ENCODE peak calls at places on chromosomes 7 and 10, in seven cellular contexts. One of them, this sample, is unnamed.

GRCh38 chr7:44431091-44431608 is 59.3 kb downstream of the NUDCD3 start:
- DNase-seq in neuronal stem cell: no peak
- DNase-seq in NB4: peak; percentile 21
- DNase-seq in activated gamma-delta T cell treated with anti-CD3 and anti-CD28 coated beads, Interleukin-2, amount 50 U/mL, for 16 hours: no peak
- DNase-seq in fibroblast of gingiva: no peak
- DNase-seq in T47D: no peak
- DNase-seq in MM.1S: peak; percentile 80
- DNase-seq in this sample: peak; percentile 69

GRCh38 chr10:50501478-50501877 is 122.3 kb downstream of the SGMS1 start:
- DNase-seq in neuronal stem cell: no peak
- DNase-seq in MM.1S: no peak
- DNase-seq in T47D: peak; percentile 13
- DNase-seq in activated gamma-delta T cell treated with anti-CD3 and anti-CD28 coated beads, Interleukin-2, amount 50 U/mL, for 16 hours: no peak
- DNase-seq in fibroblast of gingiva: no peak
- DNase-seq in NB4: no peak
- DNase-seq in this sample: no peak

GRCh38 chr10:84946984-84947383 is 618.6 kb downstream of the CCSER2 start:
- DNase-seq in NB4: no peak
- DNase-seq in T47D: no peak
- DNase-seq in activated gamma-delta T cell treated with anti-CD3 and anti-CD28 coated beads, Interleukin-2, amount 50 U/mL, for 16 hours: no peak
- DNase-seq in fibroblast of gingiva: no peak
- DNase-seq in MM.1S: no peak
- DNase-seq in neuronal stem cell: no peak
- DNase-seq in this sample: no peak

GRCh38 chr7:150876817-150877526 is 24.7 kb downstream of the AOC1 start:
- DNase-seq in MM.1S: peak; percentile 32
- DNase-seq in neuronal stem cell: peak; percentile 80
- DNase-seq in activated gamma-delta T cell treated with anti-CD3 and anti-CD28 coated beads, Interleukin-2, amount 50 U/mL, for 16 hours: peak; percentile 20
- DNase-seq in NB4: peak; percentile 86
- DNase-seq in fibroblast of gingiva: peak; percentile 54
- DNase-seq in T47D: peak; percentile 38
- DNase-seq in this sample: peak; percentile 95

GRCh38 chr10:13789448-13789829 is 202.7 kb downstream of the PRPF18 start:
- DNase-seq in MM.1S: no peak
- DNase-seq in fibroblast of gingiva: no peak
- DNase-seq in neuronal stem cell: no peak
- DNase-seq in T47D: no peak
- DNase-seq in NB4: no peak
- DNase-seq in activated gamma-delta T cell treated with anti-CD3 and anti-CD28 coated beads, Interleukin-2, amount 50 U/mL, for 16 hours: no peak
- DNase-seq in this sample: no peak

GRCh38 chr10:125118701-125119100 is 41.7 kb downstream of the CTBP2 start:
- DNase-seq in fibroblast of gingiva: no peak
- DNase-seq in neuronal stem cell: no peak
- DNase-seq in MM.1S: no peak
- DNase-seq in T47D: no peak
- DNase-seq in NB4: no peak
- DNase-seq in activated gamma-delta T cell treated with anti-CD3 and anti-CD28 coated beads, Interleukin-2, amount 50 U/mL, for 16 hours: no peak
- DNase-seq in this sample: no peak

GRCh38 chr7:92834661-92835139 is 1.7 kb downstream of the CDK6 start:
- DNase-seq in fibroblast of gingiva: no peak
- DNase-seq in MM.1S: peak; percentile 14
- DNase-seq in neuronal stem cell: peak; percentile 41
- DNase-seq in NB4: peak; percentile 39
- DNase-seq in activated gamma-delta T cell treated with anti-CD3 and anti-CD28 coated beads, Interleukin-2, amount 50 U/mL, for 16 hours: no peak
- DNase-seq in T47D: no peak
- DNase-seq in this sample: peak; percentile 75

GRCh38 chr10:110334061-110334656 is 29.4 kb upstream of the SMNDC1 start:
- DNase-seq in fibroblast of gingiva: no peak
- DNase-seq in T47D: no peak
- DNase-seq in activated gamma-delta T cell treated with anti-CD3 and anti-CD28 coated beads, Interleukin-2, amount 50 U/mL, for 16 hours: no peak
- DNase-seq in NB4: no peak
- DNase-seq in neuronal stem cell: no peak
- DNase-seq in MM.1S: peak; percentile 62
- DNase-seq in this sample: no peak

GRCh38 chr10:19702215-19702614 is 114.0 kb upstream of the PLXDC2 start:
- DNase-seq in neuronal stem cell: no peak
- DNase-seq in T47D: no peak
- DNase-seq in NB4: no peak
- DNase-seq in fibroblast of gingiva: peak; percentile 66
- DNase-seq in activated gamma-delta T cell treated with anti-CD3 and anti-CD28 coated beads, Interleukin-2, amount 50 U/mL, for 16 hours: no peak
- DNase-seq in MM.1S: no peak
- DNase-seq in this sample: no peak

GRCh38 chr10:119806334-119807130 is 66.1 kb downstream of the MCMBP start:
- DNase-seq in fibroblast of gingiva: peak; percentile 19
- DNase-seq in neuronal stem cell: no peak
- DNase-seq in activated gamma-delta T cell treated with anti-CD3 and anti-CD28 coated beads, Interleukin-2, amount 50 U/mL, for 16 hours: no peak
- DNase-seq in T47D: no peak
- DNase-seq in MM.1S: no peak
- DNase-seq in NB4: no peak
- DNase-seq in this sample: peak; percentile 22

GRCh38 chr10:113113241-113113640 is 163.2 kb downstream of the TCF7L2 start:
- DNase-seq in T47D: no peak
- DNase-seq in NB4: no peak
- DNase-seq in neuronal stem cell: no peak
- DNase-seq in MM.1S: no peak
- DNase-seq in fibroblast of gingiva: no peak
- DNase-seq in activated gamma-delta T cell treated with anti-CD3 and anti-CD28 coated beads, Interleukin-2, amount 50 U/mL, for 16 hours: no peak
- DNase-seq in this sample: no peak

GRCh38 chr10:46528675-46529615 is 27.5 kb downstream of the GPRIN2 start:
- DNase-seq in activated gamma-delta T cell treated with anti-CD3 and anti-CD28 coated beads, Interleukin-2, amount 50 U/mL, for 16 hours: no peak
- DNase-seq in neuronal stem cell: no peak
- DNase-seq in MM.1S: no peak
- DNase-seq in T47D: no peak
- DNase-seq in fibroblast of gingiva: no peak
- DNase-seq in NB4: no peak
- DNase-seq in this sample: no peak

GRCh38 chr7:112877671-112878460 is 87.7 kb upstream of the TMEM168 start:
- DNase-seq in fibroblast of gingiva: peak; percentile 32
- DNase-seq in MM.1S: no peak
- DNase-seq in NB4: no peak
- DNase-seq in T47D: no peak
- DNase-seq in neuronal stem cell: no peak
- DNase-seq in activated gamma-delta T cell treated with anti-CD3 and anti-CD28 coated beads, Interleukin-2, amount 50 U/mL, for 16 hours: no peak
- DNase-seq in this sample: no peak

GRCh38 chr10:30639946-30640786 is 10.6 kb upstream of the LYZL2 start:
- DNase-seq in fibroblast of gingiva: peak; percentile 55
- DNase-seq in neuronal stem cell: peak; percentile 53
- DNase-seq in NB4: peak; percentile 71
- DNase-seq in MM.1S: peak; percentile 66
- DNase-seq in T47D: peak; percentile 7
- DNase-seq in activated gamma-delta T cell treated with anti-CD3 and anti-CD28 coated beads, Interleukin-2, amount 50 U/mL, for 16 hours: no peak
- DNase-seq in this sample: peak; percentile 76

GRCh38 chr7:16804674-16805439 is at the start of gene AGR2:
- DNase-seq in T47D: no peak
- DNase-seq in fibroblast of gingiva: no peak
- DNase-seq in neuronal stem cell: no peak
- DNase-seq in activated gamma-delta T cell treated with anti-CD3 and anti-CD28 coated beads, Interleukin-2, amount 50 U/mL, for 16 hours: no peak
- DNase-seq in NB4: no peak
- DNase-seq in MM.1S: no peak
- DNase-seq in this sample: peak; percentile 14

GRCh38 chr10:32151876-32152275 is 95.7 kb upstream of the KIF5B start:
- DNase-seq in T47D: no peak
- DNase-seq in fibroblast of gingiva: no peak
- DNase-seq in activated gamma-delta T cell treated with anti-CD3 and anti-CD28 coated beads, Interleukin-2, amount 50 U/mL, for 16 hours: no peak
- DNase-seq in neuronal stem cell: no peak
- DNase-seq in MM.1S: no peak
- DNase-seq in NB4: no peak
- DNase-seq in this sample: no peak

GRCh38 chr7:93015193-93016084 is 102.3 kb downstream of the SAMD9 start:
- DNase-seq in neuronal stem cell: no peak
- DNase-seq in NB4: no peak
- DNase-seq in T47D: no peak
- DNase-seq in activated gamma-delta T cell treated with anti-CD3 and anti-CD28 coated beads, Interleukin-2, amount 50 U/mL, for 16 hours: no peak
- DNase-seq in MM.1S: no peak
- DNase-seq in fibroblast of gingiva: peak; percentile 33
- DNase-seq in this sample: no peak

GRCh38 chr10:60239228-60239627 is 150.4 kb downstream of the ANK3 start:
- DNase-seq in NB4: no peak
- DNase-seq in neuronal stem cell: no peak
- DNase-seq in fibroblast of gingiva: no peak
- DNase-seq in activated gamma-delta T cell treated with anti-CD3 and anti-CD28 coated beads, Interleukin-2, amount 50 U/mL, for 16 hours: no peak
- DNase-seq in MM.1S: no peak
- DNase-seq in T47D: no peak
- DNase-seq in this sample: no peak

GRCh38 chr10:8998751-8999150 is 944.3 kb downstream of the GATA3 start:
- DNase-seq in NB4: no peak
- DNase-seq in fibroblast of gingiva: no peak
- DNase-seq in neuronal stem cell: no peak
- DNase-seq in T47D: no peak
- DNase-seq in activated gamma-delta T cell treated with anti-CD3 and anti-CD28 coated beads, Interleukin-2, amount 50 U/mL, for 16 hours: no peak
- DNase-seq in MM.1S: no peak
- DNase-seq in this sample: no peak

GRCh38 chr7:73830872-73831655 is at the start of gene CLDN4:
- DNase-seq in MM.1S: no peak
- DNase-seq in fibroblast of gingiva: no peak
- DNase-seq in T47D: peak; percentile 69
- DNase-seq in activated gamma-delta T cell treated with anti-CD3 and anti-CD28 coated beads, Interleukin-2, amount 50 U/mL, for 16 hours: no peak
- DNase-seq in neuronal stem cell: peak; percentile 49
- DNase-seq in NB4: no peak
- DNase-seq in this sample: peak; percentile 84

GRCh38 chr10:58431903-58432302 is 46.7 kb downstream of the TFAM start:
- DNase-seq in activated gamma-delta T cell treated with anti-CD3 and anti-CD28 coated beads, Interleukin-2, amount 50 U/mL, for 16 hours: no peak
- DNase-seq in NB4: no peak
- DNase-seq in neuronal stem cell: no peak
- DNase-seq in fibroblast of gingiva: peak; percentile 17
- DNase-seq in T47D: no peak
- DNase-seq in MM.1S: no peak
- DNase-seq in this sample: no peak

GRCh38 chr7:114944742-114945625 is 23.1 kb downstream of the MDFIC start:
- DNase-seq in NB4: no peak
- DNase-seq in neuronal stem cell: peak; percentile 3
- DNase-seq in MM.1S: no peak
- DNase-seq in fibroblast of gingiva: peak; percentile 93
- DNase-seq in T47D: no peak
- DNase-seq in activated gamma-delta T cell treated with anti-CD3 and anti-CD28 coated beads, Interleukin-2, amount 50 U/mL, for 16 hours: no peak
- DNase-seq in this sample: peak; percentile 50

GRCh38 chr7:48118041-48118440 is 29.0 kb downstream of the UPP1 start:
- DNase-seq in activated gamma-delta T cell treated with anti-CD3 and anti-CD28 coated beads, Interleukin-2, amount 50 U/mL, for 16 hours: no peak
- DNase-seq in MM.1S: no peak
- DNase-seq in NB4: no peak
- DNase-seq in neuronal stem cell: no peak
- DNase-seq in fibroblast of gingiva: no peak
- DNase-seq in T47D: no peak
- DNase-seq in this sample: no peak

GRCh38 chr7:575425-576366 is 56.0 kb upstream of the PDGFA start:
- DNase-seq in fibroblast of gingiva: no peak
- DNase-seq in MM.1S: no peak
- DNase-seq in NB4: no peak
- DNase-seq in neuronal stem cell: no peak
- DNase-seq in activated gamma-delta T cell treated with anti-CD3 and anti-CD28 coated beads, Interleukin-2, amount 50 U/mL, for 16 hours: no peak
- DNase-seq in T47D: no peak
- DNase-seq in this sample: no peak

GRCh38 chr10:109762556-109762955 is 160.8 kb downstream of the XPNPEP1 start:
- DNase-seq in T47D: no peak
- DNase-seq in fibroblast of gingiva: no peak
- DNase-seq in NB4: no peak
- DNase-seq in neuronal stem cell: no peak
- DNase-seq in MM.1S: no peak
- DNase-seq in activated gamma-delta T cell treated with anti-CD3 and anti-CD28 coated beads, Interleukin-2, amount 50 U/mL, for 16 hours: no peak
- DNase-seq in this sample: no peak

GRCh38 chr7:5692112-5692844 is 89.2 kb downstream of the RNF216 start:
- DNase-seq in NB4: peak; percentile 55
- DNase-seq in neuronal stem cell: no peak
- DNase-seq in MM.1S: no peak
- DNase-seq in activated gamma-delta T cell treated with anti-CD3 and anti-CD28 coated beads, Interleukin-2, amount 50 U/mL, for 16 hours: no peak
- DNase-seq in fibroblast of gingiva: peak; percentile 98
- DNase-seq in T47D: no peak
- DNase-seq in this sample: no peak

GRCh38 chr7:17099083-17099973 is 199.1 kb upstream of the AHR start:
- DNase-seq in activated gamma-delta T cell treated with anti-CD3 and anti-CD28 coated beads, Interleukin-2, amount 50 U/mL, for 16 hours: no peak
- DNase-seq in fibroblast of gingiva: peak; percentile 85
- DNase-seq in MM.1S: no peak
- DNase-seq in T47D: peak; percentile 20
- DNase-seq in NB4: peak; percentile 14
- DNase-seq in neuronal stem cell: no peak
- DNase-seq in this sample: no peak

GRCh38 chr10:68559872-68560200 is 301 bp upstream of the TET1 start:
- DNase-seq in neuronal stem cell: no peak
- DNase-seq in activated gamma-delta T cell treated with anti-CD3 and anti-CD28 coated beads, Interleukin-2, amount 50 U/mL, for 16 hours: no peak
- DNase-seq in fibroblast of gingiva: peak; percentile 41
- DNase-seq in NB4: peak; percentile 81
- DNase-seq in T47D: peak; percentile 37
- DNase-seq in MM.1S: no peak
- DNase-seq in this sample: no peak

GRCh38 chr7:112255388-112255720 is 48.9 kb downstream of the ZNF277 start:
- DNase-seq in MM.1S: no peak
- DNase-seq in NB4: no peak
- DNase-seq in T47D: no peak
- DNase-seq in activated gamma-delta T cell treated with anti-CD3 and anti-CD28 coated beads, Interleukin-2, amount 50 U/mL, for 16 hours: no peak
- DNase-seq in neuronal stem cell: no peak
- DNase-seq in fibroblast of gingiva: no peak
- DNase-seq in this sample: no peak

This sample was measured in GM23338.